ENCODE peak calls at places on chromosome 21, in five cellular contexts. U, L, A, E and G are unnamed samples.

GRCh38 chr21:32795376-32795775 is 23.8 kb upstream of the PAXBP1 start:
- DNase-seq in U (no peak), L (no peak), A (no peak), E (no peak), G (no peak)

GRCh38 chr21:42973309-42973990 is 912 bp upstream of the PKNOX1 start:
- DNase-seq in U (no peak), L (no peak), A (peak), E (peak), G (no peak)

GRCh38 chr21:43198376-43198775 is 29.6 kb downstream of the CRYAA start:
- DNase-seq in U (no peak), L (no peak), A (no peak), E (no peak), G (no peak)

GRCh38 chr21:35323947-35324346 is 274.8 kb upstream of the RUNX1 start:
- DNase-seq in U (peak), L (peak), A (no peak), E (no peak), G (peak)

GRCh38 chr21:42746593-42747266 is 93.3 kb downstream of the PDE9A start:
- DNase-seq in U (no peak), L (no peak), A (peak), E (peak), G (no peak)

GRCh38 chr21:32826317-32827167 is 55.0 kb upstream of the PAXBP1 start:
- DNase-seq in U (no peak), L (peak), A (no peak), E (no peak), G (peak)

GRCh38 chr21:40243676-40244075 is 376.4 kb downstream of the PCP4 start:
- DNase-seq in U (no peak), L (no peak), A (no peak), E (no peak), G (no peak)

GRCh38 chr21:14962217-14962616 is 102.6 kb downstream of the NRIP1 start:
- DNase-seq in U (no peak), L (no peak), A (no peak), E (no peak), G (no peak)

GRCh38 chr21:29077651-29078090 is 4.2 kb upstream of the CCT8 start:
- DNase-seq in U (no peak), L (peak), A (no peak), E (no peak), G (peak)

GRCh38 chr21:35933466-35933865 is 126.9 kb downstream of the SETD4 start:
- DNase-seq in U (peak), L (peak), A (no peak), E (no peak), G (peak)

GRCh38 chr21:33964706-33965325 is 49.2 kb upstream of the ATP5PO start:
- DNase-seq in U (peak), L (peak), A (no peak), E (no peak), G (peak)

GRCh38 chr21:39633770-39634181 is 21.0 kb downstream of the B3GALT5 start:
- DNase-seq in U (no peak), L (peak), A (no peak), E (no peak), G (peak)

GRCh38 chr21:33836408-33836807 is 79.2 kb downstream of the ATP5PO start:
- DNase-seq in U (peak), L (no peak), A (no peak), E (no peak), G (no peak)

GRCh38 chr21:33976082-33976979 is 60.7 kb upstream of the ATP5PO start:
- DNase-seq in U (no peak), L (peak), A (no peak), E (no peak), G (peak)

GRCh38 chr21:43645414-43645891 is 13.8 kb downstream of the HSF2BP start:
- DNase-seq in U (peak), L (peak), A (no peak), E (no peak), G (peak)

GRCh38 chr21:32351428-32351827 is 41.4 kb downstream of the URB1 start:
- DNase-seq in U (peak), L (no peak), A (no peak), E (no peak), G (no peak)

GRCh38 chr21:25827513-25827912 is 92.7 kb downstream of the GABPA start:
- DNase-seq in U (no peak), L (no peak), A (no peak), E (no peak), G (no peak)

GRCh38 chr21:17660862-17661261 is 48.2 kb upstream of the BTG3 start:
- DNase-seq in U (no peak), L (no peak), A (no peak), E (peak), G (no peak)

GRCh38 chr21:33403128-33403785 is at the start of gene IFNGR2:
- DNase-seq in U (no peak), L (no peak), A (peak), E (peak), G (no peak)

GRCh38 chr21:25573409-25574206 is 33.7 kb downstream of the MRPL39 start:
- DNase-seq in U (no peak), L (peak), A (no peak), E (no peak), G (peak)

GRCh38 chr21:33036430-33037162 is 10.9 kb downstream of the OLIG2 start:
- DNase-seq in U (no peak), L (peak), A (no peak), E (peak), G (peak)

GRCh38 chr21:14603202-14603601 is 57.1 kb upstream of the SAMSN1 start:
- DNase-seq in U (no peak), L (peak), A (no peak), E (no peak), G (peak)

GRCh38 chr21:18069875-18070274 is 174.8 kb upstream of the CHODL start:
- DNase-seq in U (no peak), L (no peak), A (no peak), E (no peak), G (no peak)

GRCh38 chr21:35989185-35989735 is 71.1 kb downstream of the SETD4 start:
- DNase-seq in U (peak), L (peak), A (no peak), E (peak), G (peak)

GRCh38 chr21:25370311-25370744 is 237.0 kb downstream of the MRPL39 start:
- DNase-seq in U (no peak), L (peak), A (no peak), E (no peak), G (peak)

GRCh38 chr21:43609501-43610340 is 49.6 kb downstream of the HSF2BP start:
- DNase-seq in U (no peak), L (peak), A (no peak), E (no peak), G (peak)

GRCh38 chr21:35850029-35850428 is 210.3 kb downstream of the SETD4 start:
- DNase-seq in U (no peak), L (peak), A (no peak), E (no peak), G (peak)

GRCh38 chr21:33901421-33902288 is 13.9 kb downstream of the ATP5PO start:
- DNase-seq in U (peak), L (peak), A (no peak), E (no peak), G (peak)

GRCh38 chr21:14119038-14119437 is 91.7 kb downstream of the LIPI start:
- DNase-seq in U (no peak), L (no peak), A (no peak), E (no peak), G (no peak)

GRCh38 chr21:31351438-31351837 is 7.4 kb upstream of the TIAM1 start:
- DNase-seq in U (no peak), L (no peak), A (no peak), E (no peak), G (peak)

GRCh38 chr21:34510148-34511142 is 1.6 kb downstream of the KCNE1 start:
- DNase-seq in U (peak), L (peak), A (peak), E (peak), G (peak)

GRCh38 chr21:33682992-33683627 is 40.8 kb downstream of the ITSN1 start:
- DNase-seq in U (no peak), L (peak), A (no peak), E (no peak), G (peak)

GRCh38 chr21:31236528-31236927 is 107.5 kb downstream of the TIAM1 start:
- DNase-seq in U (no peak), L (no peak), A (no peak), E (no peak), G (no peak)

GRCh38 chr21:24411429-24411828 is 1195.9 kb downstream of the MRPL39 start:
- DNase-seq in U (no peak), L (no peak), A (no peak), E (no peak), G (no peak)

GRCh38 chr21:34109075-34109474 is 35.7 kb downstream of the MRPS6 start:
- DNase-seq in U (no peak), L (no peak), A (no peak), E (no peak), G (no peak)

GRCh38 chr21:43313221-43313938 is 113.6 kb downstream of the SIK1 start:
- DNase-seq in U (no peak), L (no peak), A (no peak), E (no peak), G (no peak)

GRCh38 chr21:33025106-33025470 is 647 bp upstream of the OLIG2 start:
- DNase-seq in U (peak), L (no peak), A (no peak), E (no peak), G (no peak)

GRCh38 chr21:17585875-17586450 is 26.7 kb downstream of the BTG3 start:
- DNase-seq in U (no peak), L (peak), A (no peak), E (no peak), G (peak)

GRCh38 chr21:34077888-34078287 is 4.5 kb downstream of the MRPS6 start:
- DNase-seq in U (no peak), L (no peak), A (no peak), E (no peak), G (no peak)

DNA sequence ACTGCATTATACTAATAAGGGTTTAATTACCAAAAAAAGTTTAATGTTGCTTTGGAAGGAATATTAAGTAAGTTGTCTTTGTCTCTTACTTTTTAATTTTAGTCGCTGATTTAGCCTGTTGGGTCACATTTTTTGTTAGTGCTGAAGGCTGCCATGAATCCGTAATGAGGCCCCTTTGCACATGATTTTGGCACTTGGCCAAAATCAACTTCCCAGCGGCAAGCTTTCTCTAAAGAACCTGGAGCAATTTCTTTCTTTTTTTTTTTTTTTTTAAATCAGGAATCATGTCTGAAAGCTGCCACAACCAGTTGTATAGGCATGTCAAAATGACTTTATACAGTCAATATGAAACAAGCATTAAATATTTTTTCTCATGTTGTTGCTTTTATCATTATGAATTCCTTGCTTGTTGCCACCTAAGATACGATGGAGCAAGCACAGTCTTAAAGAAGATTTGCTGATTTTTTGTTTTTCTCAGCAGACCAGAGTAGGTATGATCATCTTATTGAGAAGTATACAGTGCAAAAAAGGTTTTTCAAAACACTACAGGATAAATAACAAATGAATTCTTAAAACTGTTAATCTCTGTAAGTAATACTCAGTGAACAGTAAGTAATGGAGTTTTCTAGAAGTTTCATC is 690.4 kb downstream of the USP25 start:
- DNase-seq in U (no peak), L (peak), A (no peak), E (no peak), G (peak)
- H3K4me3 ChIP-seq in U (no peak), L (peak), A (peak), E (peak), G (peak)

DNA sequence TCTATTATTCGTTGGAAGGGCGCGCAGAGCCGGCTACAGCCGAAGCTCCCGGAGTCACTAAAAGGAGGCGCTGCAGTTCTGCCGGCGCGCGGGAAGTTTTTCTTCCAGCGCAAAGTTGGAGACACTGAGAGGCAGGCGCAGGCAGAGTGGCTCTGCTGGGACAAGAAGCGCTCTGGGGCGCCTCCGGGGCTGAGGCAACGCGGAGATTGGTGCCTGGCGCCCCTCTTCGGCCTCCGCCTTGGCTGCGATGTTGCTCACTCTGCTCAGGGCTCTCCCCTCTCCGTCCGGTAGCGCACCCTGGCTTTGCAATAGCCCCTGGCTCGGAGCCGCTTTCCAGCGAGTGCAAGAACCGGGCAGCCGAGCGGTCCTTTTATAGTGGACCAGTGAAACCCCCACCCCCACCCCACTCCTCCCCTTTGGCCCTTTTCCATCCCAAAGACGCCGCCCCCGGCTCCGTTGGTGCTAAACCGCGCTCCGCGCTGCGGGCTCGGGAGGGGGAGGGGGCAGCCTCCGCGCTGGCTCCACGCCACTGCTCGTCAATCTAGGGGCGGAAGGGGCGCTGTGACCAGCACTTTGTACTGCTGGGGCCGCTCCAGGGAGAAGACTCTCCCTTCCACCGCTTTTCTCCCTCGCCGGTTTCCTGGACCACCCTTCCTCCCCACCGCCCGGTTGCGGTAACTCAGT is at the start of gene ADAMTS1:
- DNase-seq in U (peak), L (peak), A (peak), E (peak), G (peak)
- TF ChIP-seq CTCF in U (no peak), L (no peak), A (peak), E (no peak), G (peak)

GRCh38 chr21:37231671-37232070 is 35.5 kb downstream of the VPS26C start:
- DNase-seq in U (peak), L (no peak), A (no peak), E (no peak), G (no peak)
- H3K4me3 ChIP-seq in U (no peak), L (no peak), A (no peak), E (no peak), G (no peak)

DNA sequence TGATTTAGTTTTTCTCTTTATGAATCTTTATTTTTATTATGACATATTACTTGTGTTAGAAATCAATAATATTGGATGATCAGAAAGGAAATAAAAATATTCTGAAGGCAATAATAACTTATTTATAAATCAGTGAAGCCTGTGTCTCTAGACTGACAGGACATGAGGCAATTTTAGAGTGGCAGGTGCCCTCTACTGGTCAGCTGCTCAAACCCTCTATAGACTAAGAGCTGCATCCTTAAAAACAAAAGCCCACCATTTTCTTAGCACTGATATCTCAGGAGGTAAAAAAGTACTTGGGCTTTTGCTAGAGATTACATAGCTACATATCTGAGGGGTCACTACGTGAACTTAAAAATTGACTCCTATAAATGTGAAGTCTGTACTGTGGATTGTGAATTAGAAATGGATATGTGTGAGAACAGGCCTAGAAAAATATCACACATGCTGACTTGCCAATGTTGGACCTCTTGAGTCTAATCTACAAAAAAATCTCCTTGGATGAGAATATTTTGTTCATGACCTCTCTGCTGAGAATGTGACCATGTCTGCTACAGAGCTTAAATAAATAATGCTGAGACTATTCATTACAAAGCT is 597.9 kb upstream of the ADAMTS5 start:
- DNase-seq in U (no peak), L (peak), A (no peak), E (no peak), G (peak)
- TF ChIP-seq CTCF in U (no peak), L (peak), A (peak), E (peak), G (peak)

DNA sequence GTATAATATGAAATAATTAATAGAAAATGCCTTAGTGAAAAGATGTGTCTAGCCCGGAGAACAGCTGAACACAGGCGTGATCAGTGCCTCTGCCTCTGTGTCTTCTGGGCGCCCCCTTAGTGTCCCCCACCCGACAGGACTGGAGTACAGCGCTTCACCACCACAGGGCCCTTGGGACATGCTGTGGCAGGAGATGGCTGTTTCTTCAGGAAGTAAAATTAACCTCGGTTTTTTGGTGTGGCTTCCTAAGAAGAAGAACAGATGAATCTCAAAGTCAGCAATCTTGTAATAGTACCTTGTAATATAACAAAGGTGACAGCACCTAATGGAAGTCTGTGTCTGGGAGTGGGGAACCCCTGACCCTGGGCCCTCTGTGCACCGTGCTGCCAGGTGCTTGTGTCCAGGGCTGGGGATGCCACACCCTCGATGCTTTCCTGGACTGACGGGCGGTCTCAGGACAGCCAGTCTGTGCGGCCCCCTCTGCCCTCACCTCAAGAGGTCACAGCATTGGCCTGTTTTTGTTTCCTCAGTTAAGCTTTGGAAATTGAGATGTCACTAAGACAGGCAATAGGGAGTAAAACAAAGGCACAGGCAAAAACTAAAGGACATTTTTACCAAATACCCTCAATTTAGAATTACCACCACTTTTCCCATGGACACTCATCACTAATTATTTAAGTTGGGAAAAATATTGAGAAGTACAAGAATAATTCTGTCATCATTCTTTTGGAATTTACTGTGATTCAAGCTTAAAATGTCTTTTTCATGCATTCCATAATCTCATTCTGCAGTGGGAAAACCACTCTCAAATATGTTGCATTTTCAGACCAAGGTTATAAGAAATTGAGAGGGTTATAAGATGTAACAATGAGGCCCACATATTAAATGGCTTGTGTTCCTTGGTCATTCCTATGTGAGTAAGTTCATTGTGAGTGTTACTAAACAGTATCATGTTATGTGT is 79.3 kb downstream of the ADARB1 start:
- DNase-seq in U (peak), L (no peak), A (no peak), E (no peak), G (peak)
- H3K4me3 ChIP-seq in U (no peak), L (no peak), A (no peak), E (no peak), G (no peak)

DNA sequence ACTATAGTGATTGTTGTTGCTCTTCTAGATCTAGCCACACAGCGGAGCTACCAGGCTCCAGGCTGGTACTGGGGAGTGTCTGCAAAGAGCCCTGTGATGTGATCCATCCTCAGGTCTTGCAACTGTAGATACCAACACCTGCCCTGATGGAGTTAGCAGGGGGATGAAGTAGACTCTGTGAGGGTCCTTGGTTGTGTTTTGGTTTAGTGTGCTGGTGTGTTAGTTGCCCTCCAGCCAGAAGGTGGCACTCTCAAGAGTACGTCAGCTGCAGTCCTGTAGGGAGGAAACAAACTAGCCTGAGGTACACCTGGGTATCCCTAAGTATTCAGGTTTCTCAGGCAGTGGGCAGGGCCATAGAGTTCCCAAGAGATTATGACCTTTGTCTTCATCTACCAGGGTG is 81.2 kb upstream of the TMPRSS2 start:
- DNase-seq in U (peak), L (no peak), A (no peak), E (no peak), G (no peak)
- TF ChIP-seq CTCF in U (no peak), L (no peak), A (no peak), E (no peak), G (no peak)

GRCh38 chr21:38234395-38235142 is 22.2 kb upstream of the KCNJ15 start:
- DNase-seq in U (no peak), L (no peak), A (no peak), E (no peak), G (no peak)
- H3K4me3 ChIP-seq in U (no peak), L (no peak), A (no peak), E (no peak), G (no peak)